ENCODE peak calls at places on chromosomes 2 and 18, in nine cellular contexts. J is substantia nigra; I is NCI-H2081; M is T-helper 1 cell; V is cardiac fibroblast; W is mesenchymal stem cell; D is ascending aorta; C is stimulated activated CD8-positive, alpha-beta memory T cell treated with anti-CD3 and anti-CD28 coated beads, Interleukin-2, amount 100 ng/mL, for 1 hour; Y is memory B cell. K is an unnamed sample.

GRCh38 chr18:13112982-13113381 is 105.6 kb upstream of the LDLRAD4 start:
- DNase-seq in C (no peak), D (no peak), J (peak; percentile 47), W (peak; percentile 50), M (no peak), Y (no peak), I (peak; percentile 16), V (peak; percentile 66), K (peak; percentile 78)

GRCh38 chr2:194002699-194003368 is 1654.2 kb upstream of the SLC39A10 start:
- DNase-seq in J (no peak), V (no peak), Y (no peak), M (no peak), C (no peak), W (no peak), I (no peak), D (no peak), K (no peak)

GRCh38 chr2:46845542-46846453 is 69.8 kb downstream of the MCFD2 start:
- DNase-seq in I (no peak), C (no peak), V (peak; percentile 84), M (no peak), J (no peak), D (no peak), W (no peak), Y (no peak), K (no peak)

GRCh38 chr2:7812231-7812995 is 869.4 kb upstream of the ID2 start:
- DNase-seq in M (no peak), W (peak; percentile 38), V (peak; percentile 29), I (no peak), D (no peak), C (no peak), J (no peak), Y (no peak), K (no peak)

GRCh38 chr2:241137276-241138190 is 11.7 kb downstream of the PASK start:
- DNase-seq in I (no peak), M (no peak), D (no peak), J (no peak), V (no peak), C (no peak), W (no peak), Y (no peak), K (no peak)

GRCh38 chr18:48629730-48630324 is 91.0 kb downstream of the CTIF start:
- DNase-seq in D (no peak), J (no peak), V (peak; percentile 94), M (no peak), Y (no peak), C (no peak), W (peak; percentile 90), I (no peak), K (no peak)

GRCh38 chr2:217834057-217834620 is 168.7 kb downstream of the TNS1 start:
- DNase-seq in W (no peak), M (no peak), V (no peak), C (no peak), Y (no peak), J (no peak), I (no peak), D (peak; percentile 86), K (no peak)

GRCh38 chr2:88059979-88060906 is 4.7 kb upstream of the KRCC1 start:
- DNase-seq in I (peak; percentile 49), V (peak; percentile 47), M (no peak), C (no peak), Y (no peak), W (peak; percentile 39), J (no peak), D (no peak), K (peak; percentile 59)

GRCh38 chr2:57376985-57377384 is 669.6 kb upstream of the VRK2 start:
- DNase-seq in Y (no peak), W (peak; percentile 13), C (no peak), M (no peak), J (no peak), V (no peak), D (no peak), I (no peak), K (no peak)

GRCh38 chr2:23993736-23994269 is 16.1 kb upstream of the MFSD2B start:
- DNase-seq in W (no peak), M (no peak), V (no peak), I (no peak), D (no peak), Y (no peak), J (no peak), C (no peak), K (no peak)

GRCh38 chr2:175076272-175076671 is 71.1 kb upstream of the CHN1 start:
- DNase-seq in J (no peak), I (no peak), C (no peak), W (no peak), D (no peak), V (no peak), M (no peak), Y (no peak), K (no peak)

GRCh38 chr2:147331790-147332419 is 512.9 kb upstream of the ACVR2A start:
- DNase-seq in V (peak; percentile 61), I (peak; percentile 67), C (no peak), W (peak; percentile 6), J (no peak), Y (no peak), M (peak; percentile 21), D (no peak), K (no peak)

GRCh38 chr2:52532956-52533355 is 1234.6 kb upstream of the CHAC2 start:
- DNase-seq in C (no peak), Y (no peak), D (no peak), J (no peak), I (no peak), M (no peak), V (no peak), W (no peak), K (no peak)

GRCh38 chr2:112010751-112011150 is 44.3 kb upstream of the TMEM87B start:
- DNase-seq in Y (no peak), V (no peak), I (no peak), M (no peak), J (no peak), W (no peak), D (no peak), C (no peak), K (no peak)

GRCh38 chr2:227378371-227378782 is 729 bp downstream of the TM4SF20 start:
- DNase-seq in M (no peak), V (no peak), J (no peak), C (no peak), Y (no peak), W (no peak), D (no peak), I (no peak), K (no peak)

GRCh38 chr2:238270606-238271005 is 17.8 kb downstream of the PER2 start:
- DNase-seq in I (no peak), D (no peak), J (no peak), M (no peak), Y (no peak), W (no peak), C (no peak), V (no peak), K (no peak)

GRCh38 chr2:238591732-238592131 is 165.0 kb downstream of the ASB1 start:
- DNase-seq in Y (no peak), M (no peak), C (no peak), D (no peak), I (no peak), W (no peak), V (peak; percentile 34), J (no peak), K (no peak)

GRCh38 chr2:237507478-237507877 is 20.4 kb downstream of the MLPH start:
- DNase-seq in J (no peak), W (no peak), Y (no peak), V (no peak), C (no peak), D (no peak), I (no peak), M (no peak), K (no peak)

GRCh38 chr2:28896906-28897305 is 2.4 kb downstream of the WDR43 start:
- DNase-seq in C (no peak), J (no peak), W (peak; percentile 33), M (no peak), Y (no peak), V (no peak), D (no peak), I (no peak), K (no peak)

GRCh38 chr2:95300391-95300938 is 3.3 kb downstream of the KCNIP3 start:
- DNase-seq in V (no peak), D (no peak), M (no peak), W (no peak), C (no peak), J (no peak), I (peak; percentile 25), Y (no peak), K (no peak)

GRCh38 chr18:80046011-80046410 is 11.8 kb downstream of the RBFA start:
- DNase-seq in V (no peak), M (no peak), I (no peak), W (no peak), D (no peak), Y (no peak), J (no peak), C (no peak), K (no peak)

GRCh38 chr2:232890536-232890895 is 20.5 kb downstream of the SNORC start:
- DNase-seq in M (no peak), Y (no peak), V (no peak), I (no peak), W (no peak), D (no peak), J (no peak), C (no peak), K (no peak)

GRCh38 chr2:160538559-160539355 is 45.1 kb upstream of the RBMS1 start:
- DNase-seq in W (peak; percentile 56), C (no peak), V (no peak), Y (no peak), J (no peak), I (no peak), M (no peak), D (no peak), K (no peak)

GRCh38 chr2:73339171-73339678 is 45.9 kb upstream of the EGR4 start:
- DNase-seq in D (no peak), I (peak; percentile 88), V (no peak), Y (no peak), J (no peak), C (no peak), W (no peak), M (no peak), K (peak; percentile 81)

GRCh38 chr2:77521931-77522470 is at the start of gene LRRTM4:
- DNase-seq in W (peak; percentile 50), D (no peak), C (no peak), I (peak; percentile 25), Y (no peak), M (no peak), V (no peak), J (peak; percentile 13), K (peak; percentile 40)

GRCh38 chr2:152221870-152222269 is 46.3 kb upstream of the STAM2 start:
- DNase-seq in M (no peak), I (no peak), C (no peak), Y (no peak), D (no peak), W (peak; percentile 74), J (no peak), V (peak; percentile 89), K (no peak)